ENCODE peak calls at places on chromosome 6, in nine cellular contexts. Z, U, F, O, Y, R, A, V and N are unnamed samples.

GRCh38 chr6:113288409-113288808 is 568.7 kb upstream of the MARCKS start:
- DNase-seq in Z (no peak), R (no peak), U (no peak), Y (no peak), A (no peak), F (no peak), V (no peak), O (no peak), N (no peak)

GRCh38 chr6:34066284-34066571 is 79.7 kb downstream of the GRM4 start:
- DNase-seq in U (no peak), R (no peak), F (no peak), A (no peak), V (no peak), Y (no peak), Z (no peak), O (no peak), N (no peak)

GRCh38 chr6:116424001-116424400 is 37.2 kb upstream of the CALHM6 start:
- DNase-seq in V (no peak), O (no peak), A (no peak), R (no peak), U (no peak), Z (no peak), Y (no peak), F (no peak), N (no peak)

GRCh38 chr6:36329798-36330291 is 6.8 kb downstream of the BNIP5 start:
- DNase-seq in R (no peak), F (no peak), O (no peak), Z (no peak), A (no peak), V (no peak), U (no peak), Y (no peak), N (no peak)

GRCh38 chr6:108531332-108531731 is 29.4 kb upstream of the FOXO3 start:
- DNase-seq in F (no peak), V (no peak), Z (no peak), Y (no peak), O (no peak), R (no peak), A (no peak), U (no peak), N (no peak)

GRCh38 chr6:165641672-165642156 is 21.3 kb downstream of the PDE10A start:
- DNase-seq in U (peak), V (no peak), F (no peak), O (no peak), Y (no peak), Z (no peak), A (no peak), R (no peak), N (no peak)

GRCh38 chr6:27896398-27896796 is 15.8 kb downstream of the OR2B2 start:
- DNase-seq in U (no peak), F (no peak), R (no peak), Y (no peak), O (no peak), A (no peak), Z (no peak), V (no peak), N (no peak)

GRCh38 chr6:7907159-7907558 is 3.4 kb downstream of the TXNDC5 start:
- DNase-seq in R (no peak), Y (no peak), F (no peak), U (no peak), A (no peak), Z (no peak), O (no peak), V (no peak), N (no peak)

GRCh38 chr6:31270788-31271640 is 878 bp downstream of the HLA-C start:
- DNase-seq in V (peak), U (peak), R (peak), A (peak), O (no peak), F (peak), Y (no peak), Z (peak), N (peak)

GRCh38 chr6:56963793-56964192 is 8.9 kb downstream of the BEND6 start:
- DNase-seq in Z (no peak), R (no peak), A (no peak), Y (no peak), F (no peak), V (no peak), O (no peak), U (no peak), N (no peak)

GRCh38 chr6:112234596-112234995 is 19.8 kb downstream of the LAMA4 start:
- DNase-seq in F (peak), A (no peak), U (no peak), R (no peak), V (no peak), O (no peak), Y (no peak), Z (no peak), N (no peak)

GRCh38 chr6:81838031-81838430 is 85.5 kb upstream of the TENT5A start:
- DNase-seq in U (no peak), A (no peak), O (no peak), V (no peak), R (no peak), Z (no peak), F (peak), Y (no peak), N (no peak)

GRCh38 chr6:2891768-2892170 is 11.3 kb downstream of the SERPINB9 start:
- DNase-seq in V (no peak), Y (peak), U (peak), F (peak), O (no peak), Z (no peak), A (no peak), R (peak), N (peak)

GRCh38 chr6:154954352-154954751 is 40.8 kb upstream of the TIAM2 start:
- DNase-seq in F (no peak), A (no peak), Z (no peak), O (no peak), Y (no peak), R (no peak), V (no peak), U (no peak), N (no peak)

GRCh38 chr6:63272397-63272796 is 47.4 kb downstream of the LGSN start:
- DNase-seq in V (no peak), F (peak), Y (no peak), U (no peak), Z (no peak), R (peak), A (no peak), O (no peak), N (no peak)

GRCh38 chr6:159586684-159587083 is 106.4 kb downstream of the SOD2 start:
- DNase-seq in Y (no peak), Z (no peak), R (no peak), V (no peak), O (no peak), U (no peak), A (no peak), F (no peak), N (no peak)

GRCh38 chr6:151196571-151196970 is 43.2 kb upstream of the AKAP12 start:
- DNase-seq in A (peak), O (no peak), V (peak), Y (no peak), Z (no peak), R (no peak), F (no peak), U (no peak), N (no peak)

GRCh38 chr6:1554881-1555569 is 54.7 kb upstream of the FOXC1 start:
- DNase-seq in A (peak), Y (peak), O (peak), R (no peak), U (peak), V (no peak), F (peak), Z (peak), N (peak)

GRCh38 chr6:32177182-32177787 is 920 bp upstream of the RNF5 start:
- DNase-seq in U (no peak), V (no peak), O (no peak), Y (no peak), A (peak), F (peak), Z (no peak), R (no peak), N (no peak)

GRCh38 chr6:37170273-37171140 is 555 bp downstream of the PIM1 start:
- DNase-seq in O (no peak), Y (peak), R (peak), V (no peak), F (peak), A (peak), U (peak), Z (peak), N (peak)

GRCh38 chr6:164069352-164070022 is 655.0 kb downstream of the QKI start:
- DNase-seq in F (no peak), R (no peak), V (no peak), A (no peak), Y (no peak), U (peak), Z (no peak), O (peak), N (no peak)

GRCh38 chr6:96520039-96520850 is 1.4 kb upstream of the UFL1 start:
- DNase-seq in R (no peak), A (no peak), U (no peak), V (no peak), F (no peak), O (no peak), Z (no peak), Y (no peak), N (no peak)

GRCh38 chr6:43835872-43836419 is 65.9 kb downstream of the VEGFA start:
- DNase-seq in A (no peak), Y (no peak), O (no peak), V (no peak), U (no peak), R (no peak), Z (no peak), F (no peak), N (no peak)

GRCh38 chr6:169701218-169701952 is 444 bp downstream of the WDR27 start:
- DNase-seq in V (no peak), Y (peak), F (no peak), U (no peak), R (peak), O (no peak), Z (no peak), A (no peak), N (no peak)

GRCh38 chr6:11659757-11660156 is 118.8 kb downstream of the ADTRP start:
- DNase-seq in Z (no peak), R (no peak), V (no peak), O (no peak), U (no peak), F (no peak), A (no peak), Y (no peak), N (no peak)

GRCh38 chr6:161111256-161111655 is 119.7 kb downstream of the MAP3K4 start:
- DNase-seq in Z (no peak), F (peak), R (no peak), U (no peak), O (no peak), A (no peak), Y (no peak), V (no peak), N (no peak)

GRCh38 chr6:56087421-56087820 is 160.0 kb downstream of the COL21A1 start:
- DNase-seq in Z (no peak), U (no peak), V (no peak), R (no peak), F (no peak), Y (no peak), A (no peak), O (no peak), N (no peak)

GRCh38 chr6:20415304-20416062 is 13.8 kb downstream of the E2F3 start:
- DNase-seq in Z (no peak), R (no peak), A (no peak), U (no peak), O (no peak), F (no peak), Y (no peak), V (no peak), N (no peak)

GRCh38 chr6:41970436-41970846 is 28.8 kb upstream of the CCND3 start:
- DNase-seq in R (peak), O (no peak), F (peak), U (no peak), Y (peak), Z (peak), V (peak), A (no peak), N (peak)

GRCh38 chr6:45655630-45656422 is 278.1 kb upstream of the SUPT3H start:
- DNase-seq in F (no peak), A (no peak), Y (no peak), O (no peak), Z (no peak), U (no peak), V (peak), R (no peak), N (no peak)